ENCODE peak calls at places on chromosome 19, in six cellular contexts. C, A, O, P, I and G are unnamed samples.

GRCh38 chr19:18856385-18857126 is 24.8 kb downstream of the UPF1 start:
- DNase-seq in C (no peak), A (no peak), O (no peak), P (no peak), I (no peak), G (peak)

GRCh38 chr19:16061943-16062342 is 14.4 kb upstream of the TPM4 start:
- DNase-seq in C (peak), A (no peak), O (no peak), P (no peak), I (no peak), G (no peak)

GRCh38 chr19:50465986-50466771 is 10.1 kb upstream of the EMC10 start:
- DNase-seq in C (no peak), A (no peak), O (no peak), P (no peak), I (no peak), G (peak)

GRCh38 chr19:38287604-38288003 is 16.4 kb upstream of the C19orf33 start:
- DNase-seq in C (no peak), A (no peak), O (no peak), P (no peak), I (no peak), G (no peak)

GRCh38 chr19:19420570-19421301 is 15.3 kb downstream of the GATAD2A start:
- DNase-seq in C (peak), A (no peak), O (no peak), P (no peak), I (peak), G (no peak)

GRCh38 chr19:1122972-1123363 is 19.2 kb downstream of the GPX4 start:
- DNase-seq in C (no peak), A (no peak), O (no peak), P (peak), I (peak), G (peak)

GRCh38 chr19:15035795-15036311 is 13.4 kb upstream of the CASP14 start:
- DNase-seq in C (no peak), A (no peak), O (no peak), P (no peak), I (no peak), G (no peak)

GRCh38 chr19:49085020-49085867 is at the start of gene SNRNP70:
- DNase-seq in C (peak), A (peak), O (peak), P (peak), I (peak), G (peak)

GRCh38 chr19:1672038-1672768 is 19.8 kb upstream of the TCF3 start:
- DNase-seq in C (peak), A (no peak), O (no peak), P (no peak), I (no peak), G (no peak)

GRCh38 chr19:42074513-42075363 is 1.2 kb upstream of the ZNF574 start:
- DNase-seq in C (no peak), A (no peak), O (no peak), P (no peak), I (no peak), G (peak)

GRCh38 chr19:47757617-47758432 is 12.5 kb downstream of the NOP53 start:
- DNase-seq in C (no peak), A (no peak), O (no peak), P (no peak), I (no peak), G (no peak)

GRCh38 chr19:47049307-47049700 is 880 bp upstream of the TMEM160 start:
- DNase-seq in C (no peak), A (no peak), O (no peak), P (peak), I (no peak), G (peak)

GRCh38 chr19:4431808-4432674 is 25.6 kb downstream of the UBXN6 start:
- DNase-seq in C (no peak), A (no peak), O (no peak), P (no peak), I (no peak), G (no peak)

GRCh38 chr19:49629659-49630058 is 10.3 kb downstream of the RRAS start:
- DNase-seq in C (no peak), A (no peak), O (no peak), P (no peak), I (no peak), G (no peak)

GRCh38 chr19:42110658-42111057 is 21.6 kb downstream of the POU2F2 start:
- DNase-seq in C (no peak), A (no peak), O (no peak), P (no peak), I (no peak), G (no peak)

GRCh38 chr19:42132030-42132628 is at the start of gene POU2F2:
- DNase-seq in C (peak), A (peak), O (no peak), P (no peak), I (no peak), G (peak)

GRCh38 chr19:41893899-41894298 is 10.9 kb downstream of the ARHGEF1 start:
- DNase-seq in C (no peak), A (no peak), O (no peak), P (no peak), I (no peak), G (no peak)

GRCh38 chr19:19551862-19552192 is 13.8 kb downstream of the CILP2 start:
- DNase-seq in C (no peak), A (no peak), O (no peak), P (no peak), I (no peak), G (no peak)

GRCh38 chr19:38455031-38455430 is 21.5 kb downstream of the RYR1 start:
- DNase-seq in C (no peak), A (no peak), O (no peak), P (peak), I (no peak), G (no peak)

GRCh38 chr19:49790866-49791265 is 22.2 kb downstream of the FUZ start:
- DNase-seq in C (no peak), A (no peak), O (no peak), P (no peak), I (no peak), G (no peak)

GRCh38 chr19:1967087-1967608 is 26.2 kb downstream of the CSNK1G2 start:
- DNase-seq in C (peak), A (no peak), O (no peak), P (no peak), I (no peak), G (no peak)

GRCh38 chr19:47801270-47801669 is 3.1 kb downstream of the TPRX1 start:
- DNase-seq in C (no peak), A (no peak), O (no peak), P (no peak), I (no peak), G (no peak)

GRCh38 chr19:3983542-3983914 is 1.7 kb downstream of the EEF2 start:
- DNase-seq in C (no peak), A (no peak), O (no peak), P (no peak), I (no peak), G (no peak)

GRCh38 chr19:46217476-46217875 is 12.1 kb upstream of the IGFL1 start:
- DNase-seq in C (no peak), A (no peak), O (no peak), P (no peak), I (no peak), G (no peak)

GRCh38 chr19:48364564-48365363 is 597 bp downstream of the SYNGR4 start:
- DNase-seq in C (no peak), A (no peak), O (no peak), P (no peak), I (no peak), G (no peak)

GRCh38 chr19:33564836-33565338 is 43.3 kb upstream of the PEPD start:
- DNase-seq in C (no peak), A (no peak), O (no peak), P (no peak), I (no peak), G (no peak)

GRCh38 chr19:19405919-19406877 is 723 bp downstream of the GATAD2A start:
- DNase-seq in C (peak), A (no peak), O (no peak), P (no peak), I (peak), G (peak)

GRCh38 chr19:5155586-5156210 is 184.9 kb downstream of the PTPRS start:
- DNase-seq in C (no peak), A (no peak), O (no peak), P (no peak), I (no peak), G (no peak)

DNA sequence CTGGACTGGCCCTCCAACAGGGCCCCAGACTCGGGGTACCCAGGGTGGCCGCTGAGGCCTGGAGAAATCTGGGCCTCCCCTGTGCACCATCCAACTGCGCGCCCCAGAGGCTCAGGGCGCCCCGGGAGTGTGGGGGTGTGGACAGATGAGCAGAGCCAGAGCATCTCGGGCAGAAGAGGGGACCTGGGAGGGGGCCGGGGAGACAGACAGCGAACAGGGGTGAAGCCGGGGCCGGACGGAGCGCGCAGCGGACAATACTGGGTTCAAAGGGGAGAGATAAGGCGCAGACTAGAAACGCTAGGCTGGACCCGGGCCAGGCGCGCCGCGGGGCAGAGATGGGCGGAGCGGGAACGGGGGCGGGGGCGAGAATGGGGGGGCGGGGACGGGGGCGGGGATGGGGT is 460 bp upstream of the CERS4 start:
- DNase-seq in C (no peak), A (no peak), O (no peak), P (no peak), I (no peak), G (no peak)
- H3K4me3 ChIP-seq in C (peak), A (peak), O (peak), P (no peak), I (peak), G (peak)

DNA sequence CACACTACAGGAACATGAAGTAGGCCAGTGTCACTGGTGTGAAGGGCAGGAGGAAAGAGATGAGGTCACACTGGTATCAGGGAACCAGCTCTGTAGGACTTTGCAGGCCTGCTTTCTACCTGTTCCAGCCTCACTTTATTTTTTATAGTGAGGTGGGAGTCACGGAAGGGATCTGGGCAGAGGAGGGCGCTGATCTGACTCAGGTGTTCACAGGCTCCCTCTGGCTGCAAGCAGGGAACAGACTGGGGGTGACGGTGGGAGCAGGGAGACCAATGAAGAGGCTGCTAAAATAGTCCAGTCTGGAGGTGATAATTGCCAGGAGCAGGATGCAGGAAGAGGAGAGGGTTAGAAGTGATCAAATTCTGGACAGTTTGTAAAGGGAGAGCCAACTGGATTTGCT is 2.8 kb downstream of the THAP8 start:
- DNase-seq in C (no peak), A (no peak), O (no peak), P (peak), I (no peak), G (no peak)
- TF ChIP-seq CTCF in C (no peak), A (peak), O (no peak), P (peak), I (peak), G (no peak)

GRCh38 chr19:43748205-43748594 is 6.6 kb downstream of the SMG9 start:
- DNase-seq in C (no peak), A (no peak), O (no peak), P (no peak), I (no peak), G (no peak)

GRCh38 chr19:43749152-43749551 is 5.6 kb downstream of the SMG9 start:
- DNase-seq in C (no peak), A (no peak), O (no peak), P (no peak), I (no peak), G (no peak)

GRCh38 chr19:43749898-43750297 is 4.9 kb downstream of the SMG9 start:
- DNase-seq in C (no peak), A (no peak), O (no peak), P (no peak), I (no peak), G (no peak)

GRCh38 chr19:43748685-43749084 is 6.1 kb downstream of the SMG9 start:
- DNase-seq in C (no peak), A (no peak), O (no peak), P (no peak), I (no peak), G (no peak)

GRCh38 chr19:43747557-43748204 is 7.1 kb downstream of the SMG9 start:
- DNase-seq in C (no peak), A (no peak), O (no peak), P (no peak), I (no peak), G (no peak)
- H3K4me3 ChIP-seq in C (no peak), A (no peak), O (no peak), P (no peak), I (no peak), G (no peak)

DNA sequence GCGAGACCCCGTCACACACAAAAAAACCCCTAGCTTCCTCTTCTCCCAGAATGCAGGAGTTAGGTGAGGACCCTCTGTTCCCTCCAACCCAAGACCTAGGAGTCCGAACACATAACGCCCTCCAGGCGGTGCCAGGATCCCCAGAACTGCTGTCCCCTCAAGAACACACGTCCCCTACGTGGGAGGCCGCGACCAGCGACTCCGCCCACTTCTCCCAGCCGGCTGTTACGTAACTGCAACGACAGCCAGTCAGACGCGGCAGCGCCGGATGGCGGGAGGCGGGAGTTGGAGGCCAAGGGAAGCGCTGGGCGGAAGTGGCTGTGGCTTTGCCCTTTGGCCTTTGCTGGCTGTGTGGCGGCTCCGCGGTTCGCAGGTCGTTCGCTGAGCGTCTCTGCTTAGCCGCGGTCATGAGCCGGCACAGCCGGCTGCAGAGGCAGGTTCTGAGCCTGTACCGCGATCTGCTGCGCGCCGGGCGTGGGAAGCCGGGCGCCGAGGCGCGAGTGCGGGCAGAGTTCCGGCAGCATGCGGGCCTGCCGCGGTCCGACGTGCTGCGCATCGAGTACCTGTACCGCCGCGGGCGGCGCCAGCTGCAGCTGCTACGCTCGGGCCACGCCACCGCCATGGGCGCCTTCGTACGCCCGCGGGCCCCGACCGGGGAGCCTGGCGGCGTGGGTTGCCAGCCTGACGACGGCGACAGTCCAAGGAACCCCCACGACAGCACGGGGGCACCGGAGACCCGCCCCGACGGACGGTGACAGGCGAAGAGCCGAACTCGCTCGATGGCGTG is at the start of gene SDHAF1:
- DNase-seq in C (peak), A (peak), O (peak), P (peak), I (peak), G (peak)
- TF ChIP-seq CTCF in C (no peak), A (peak), O (no peak), P (peak), I (peak), G (no peak)

DNA sequence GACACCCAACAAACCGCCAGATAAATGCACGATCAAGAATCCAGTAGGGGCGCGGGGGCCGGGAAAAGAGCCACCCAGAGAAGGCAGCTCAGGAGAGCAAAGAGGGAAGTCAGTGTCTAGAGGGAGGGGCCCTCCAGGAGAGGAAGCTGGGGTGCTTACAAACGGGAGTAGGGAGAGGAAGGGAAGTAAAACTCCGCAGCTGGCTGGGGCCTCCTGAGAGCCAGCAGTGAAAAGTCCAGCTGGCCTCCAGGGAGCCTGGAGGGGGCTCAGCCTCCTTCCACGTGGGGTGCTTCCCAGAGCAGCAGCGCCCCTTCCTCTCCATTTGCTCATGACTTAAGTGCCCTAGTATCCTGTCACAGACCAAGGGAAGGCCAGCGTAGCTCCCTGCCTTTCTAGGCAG is 51.8 kb downstream of the TMED1 start:
- DNase-seq in C (no peak), A (no peak), O (peak), P (no peak), I (no peak), G (no peak)
- H3K4me3 ChIP-seq in C (no peak), A (no peak), O (no peak), P (no peak), I (no peak), G (no peak)

GRCh38 chr19:40285353-40286234 is 449 bp upstream of the AKT2 start:
- DNase-seq in C (peak), A (peak), O (peak), P (peak), I (peak), G (peak)
- TF ChIP-seq CTCF in C (no peak), A (peak), O (no peak), P (no peak), I (no peak), G (no peak)